ENCODE peak calls at places on chromosomes 1 and 21, in nine cellular contexts. M is upper lobe of right lung, P is cardiac muscle cell, K is K562, B is heart left ventricle, L is tibial artery, S is OCI-LY7, F is small intestine, D is trophoblast cell. I is an unnamed sample. For H3K4me1, the result is how much of the 10 kb centered on the place peaks cover.

GRCh38 chr1:16189003-16189402 is 23.4 kb downstream of the ARHGEF19 start:
- DNase-seq in F (peak), B (no peak), K (peak), S (no peak), D (no peak), L (peak), M (no peak), P (no peak), I (no peak)

GRCh38 chr1:41859686-41860085 is 59.0 kb downstream of the HIVEP3 start:
- DNase-seq in B (no peak), D (no peak), P (no peak), L (no peak), K (no peak), M (no peak), F (no peak), S (no peak), I (no peak)

GRCh38 chr1:209042413-209042812 is 541.1 kb upstream of the CAMK1G start:
- DNase-seq in K (no peak), D (no peak), L (no peak), B (no peak), P (no peak), F (no peak), S (no peak), M (no peak), I (no peak)

GRCh38 chr1:226862900-226863299 is 7.5 kb upstream of the PSEN2 start:
- DNase-seq in F (peak), M (no peak), B (no peak), L (no peak), D (no peak), K (no peak), P (peak), S (no peak), I (no peak)

GRCh38 chr21:33078907-33079582 is 9.1 kb downstream of the OLIG1 start:
- DNase-seq in F (no peak), L (no peak), M (no peak), B (no peak), P (peak), D (peak), K (peak), S (no peak), I (peak)

GRCh38 chr1:53160924-53161378 is 18.5 kb upstream of the SLC1A7 start:
- DNase-seq in S (no peak), K (no peak), M (no peak), P (no peak), F (peak), D (no peak), L (no peak), B (no peak), I (no peak)

GRCh38 chr1:12001249-12001917 is 17.9 kb upstream of the MIIP start:
- DNase-seq in D (peak), F (no peak), P (peak), B (no peak), K (peak), M (no peak), L (no peak), S (peak), I (no peak)

GRCh38 chr1:6347641-6348487 is 45.7 kb downstream of the ACOT7 start:
- DNase-seq in M (no peak), L (no peak), B (no peak), D (peak), K (peak), F (peak), P (peak), S (peak), I (peak)

GRCh38 chr1:164589961-164590507 is 31.1 kb downstream of the PBX1 start:
- DNase-seq in M (no peak), L (no peak), B (no peak), F (peak), P (no peak), S (no peak), D (no peak), K (no peak), I (no peak)

GRCh38 chr1:62515055-62515454 is 78.2 kb downstream of the USP1 start:
- DNase-seq in B (no peak), L (no peak), S (peak), F (no peak), K (no peak), D (peak), M (no peak), P (peak), I (no peak)

GRCh38 chr1:181429462-181429861 is 53.9 kb upstream of the CACNA1E start:
- DNase-seq in K (no peak), M (no peak), P (no peak), F (no peak), B (no peak), S (no peak), L (no peak), D (no peak), I (no peak)

GRCh38 chr1:155104605-155105534 is 22.8 kb upstream of the EFNA1 start:
- DNase-seq in L (no peak), D (no peak), M (no peak), K (no peak), P (peak), B (no peak), S (no peak), F (peak), I (no peak)

GRCh38 chr21:17793675-17794123 is 25.5 kb downstream of the C21orf91 start:
- DNase-seq in M (no peak), P (peak), K (no peak), B (no peak), S (peak), D (no peak), F (peak), L (no peak), I (no peak)

GRCh38 chr1:226001852-226002666 is 2.9 kb upstream of the SDE2 start:
- DNase-seq in S (peak), M (peak), B (no peak), L (peak), D (peak), F (peak), K (peak), P (peak), I (peak)

GRCh38 chr1:160078392-160079195 is 2.7 kb upstream of the KCNJ9 start:
- DNase-seq in K (peak), D (peak), B (no peak), F (peak), L (no peak), M (peak), P (peak), S (peak), I (peak)

GRCh38 chr1:227938911-227939790 is 8.6 kb downstream of the WNT9A start:
- DNase-seq in L (peak), D (no peak), F (no peak), M (peak), B (peak), P (no peak), K (no peak), S (no peak), I (no peak)

GRCh38 chr1:225554216-225554812 is 98.6 kb downstream of the ENAH start:
- DNase-seq in S (peak), K (peak), D (peak), B (no peak), M (no peak), F (peak), L (no peak), P (peak), I (no peak)

DNA sequence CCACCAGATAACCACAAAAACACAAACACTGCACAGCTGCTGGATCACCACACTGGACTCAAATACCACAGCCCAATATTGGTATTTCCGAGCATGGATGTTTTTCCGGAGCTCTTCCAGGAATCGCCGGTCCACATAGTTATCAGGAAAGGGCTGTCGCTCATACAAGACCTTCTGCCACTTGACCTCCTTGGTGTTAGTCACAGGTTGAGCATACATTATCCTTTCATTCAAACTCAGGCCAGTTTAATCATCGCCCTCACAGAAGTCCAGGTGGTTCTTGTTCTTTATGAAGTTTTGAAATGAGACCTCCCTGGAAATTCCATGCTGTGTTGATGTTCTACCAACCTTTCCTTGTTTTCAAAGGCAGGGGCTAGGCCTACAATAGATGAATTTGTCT is 1.5 kb downstream of the PIGC start:
- DNase-seq in L (no peak), P (no peak), M (no peak), S (no peak), K (peak), B (no peak), D (no peak), F (no peak), I (no peak)
- H3K4me3 ChIP-seq in L (peak), P (no peak), M (no peak), S (peak), K (peak), B (no peak), D (no peak), F (no peak), I (peak)

GRCh38 chr1:117388328-117388727 is 21.1 kb downstream of the MAN1A2 start:
- DNase-seq in B (no peak), S (no peak), K (no peak), L (no peak), M (no peak), F (no peak), P (no peak), D (no peak), I (no peak)
- H3K4me1 ChIP-seq in B (under half), S (under half), K (under half), L (under half), M (under half), F (under half), P (under half), D (under half), I (under half)

GRCh38 chr1:37868466-37868865 is 9.1 kb upstream of the MTF1 start:
- DNase-seq in S (no peak), K (no peak), D (peak), P (no peak), B (no peak), F (no peak), M (no peak), L (no peak), I (no peak)

GRCh38 chr1:37862330-37862729 is 2.9 kb upstream of the MTF1 start:
- DNase-seq in L (no peak), D (peak), K (peak), F (no peak), M (no peak), S (no peak), P (no peak), B (no peak), I (no peak)

GRCh38 chr1:37866491-37866890 is 7.1 kb upstream of the MTF1 start:
- DNase-seq in K (no peak), D (no peak), F (no peak), B (no peak), M (no peak), S (no peak), L (no peak), P (no peak), I (no peak)

GRCh38 chr1:37867784-37868183 is 8.4 kb upstream of the MTF1 start:
- DNase-seq in K (peak), P (no peak), D (no peak), S (no peak), L (no peak), F (no peak), B (no peak), M (no peak), I (no peak)

GRCh38 chr1:37865348-37866119 is 6.1 kb upstream of the MTF1 start:
- DNase-seq in L (no peak), F (no peak), B (no peak), S (no peak), P (no peak), M (no peak), D (no peak), K (peak), I (no peak)
- H3K27ac ChIP-seq in L (no peak), F (no peak), B (no peak), S (no peak), P (no peak), M (no peak), D (no peak), K (peak), I (no peak)

DNA sequence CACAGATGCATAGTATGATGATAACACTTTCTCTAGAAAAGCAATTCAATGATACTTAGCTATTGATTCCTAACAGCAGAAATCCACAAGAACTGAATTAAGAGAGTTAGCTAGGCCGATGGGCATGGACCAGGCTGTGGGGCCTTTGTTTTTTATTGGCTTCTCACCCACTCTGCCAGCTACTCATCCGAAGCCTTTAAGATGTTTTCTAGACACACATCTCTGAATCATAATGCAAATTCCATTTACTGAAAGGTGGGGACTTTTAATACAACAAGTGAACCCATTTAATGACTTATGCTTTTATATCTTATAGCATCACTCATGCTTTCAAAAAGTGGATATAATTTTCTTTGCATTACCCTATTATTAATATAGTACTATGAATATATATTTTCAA is 170.2 kb downstream of the RUNX1 start:
- DNase-seq in B (no peak), S (no peak), K (no peak), P (no peak), F (no peak), L (no peak), D (no peak), M (no peak), I (no peak)
- H3K4me3 ChIP-seq in B (no peak), S (no peak), K (no peak), P (no peak), F (no peak), L (no peak), D (no peak), M (peak), I (no peak)

I was measured in CD8-positive, alpha-beta memory T cell.